ENCODE peak calls at places on chromosomes 4 and X, in six cellular contexts. Q is neural progenitor cell, N is GM23338, S is HCT116, W is PC-3, C is SK-N-SH. O is an unnamed sample.

GRCh38 chr4:96638132-96638531 is 798.2 kb downstream of the PDHA2 start:
- DNase-seq in Q (no peak), N (no peak), S (no peak), W (no peak), C (no peak), O (peak)

GRCh38 chr4:54225671-54226398 is 3.3 kb upstream of the PDGFRA start:
- DNase-seq in Q (peak), N (peak), S (no peak), W (peak), C (no peak), O (peak)

GRCh38 chrX:17476411-17476810 is 101.4 kb downstream of the NHS start:
- DNase-seq in Q (no peak), N (no peak), S (no peak), W (no peak), C (no peak), O (no peak)

GRCh38 chr4:7021930-7022658 is 21.1 kb upstream of the TADA2B start:
- DNase-seq in Q (no peak), N (no peak), S (no peak), W (peak), C (no peak), O (peak)

GRCh38 chrX:74248889-74249288 is 55.1 kb upstream of the ZCCHC13 start:
- DNase-seq in Q (peak), N (peak), S (no peak), W (no peak), C (no peak), O (peak)

GRCh38 chrX:41922125-41922521 is 1.2 kb downstream of the CASK start:
- DNase-seq in Q (peak), N (no peak), S (no peak), W (peak), C (peak), O (no peak)

GRCh38 chr4:145097331-145097820 is 620 bp downstream of the ANAPC10 start:
- DNase-seq in Q (peak), N (no peak), S (no peak), W (peak), C (no peak), O (no peak)

GRCh38 chr4:5900844-5901243 is 8.0 kb upstream of the CRMP1 start:
- DNase-seq in Q (no peak), N (no peak), S (no peak), W (no peak), C (no peak), O (no peak)

GRCh38 chr4:189511581-189511980 is 429.1 kb upstream of the FRG1 start:
- DNase-seq in Q (no peak), N (no peak), S (no peak), W (no peak), C (no peak), O (no peak)

GRCh38 chr4:39025552-39026085 is 6.6 kb downstream of the TMEM156 start:
- DNase-seq in Q (no peak), N (no peak), S (no peak), W (no peak), C (no peak), O (no peak)

GRCh38 chr4:13750594-13750993 is 123.1 kb upstream of the BOD1L1 start:
- DNase-seq in Q (no peak), N (no peak), S (no peak), W (peak), C (no peak), O (peak)

GRCh38 chr4:4320951-4321714 is 31.1 kb downstream of the ZBTB49 start:
- DNase-seq in Q (no peak), N (no peak), S (no peak), W (no peak), C (no peak), O (no peak)

GRCh38 chr4:98516042-98516440 is 142.4 kb downstream of the TSPAN5 start:
- DNase-seq in Q (no peak), N (no peak), S (peak), W (peak), C (no peak), O (peak)

GRCh38 chr4:2630556-2631273 is 94.3 kb downstream of the FAM193A start:
- DNase-seq in Q (no peak), N (peak), S (peak), W (no peak), C (no peak), O (no peak)

GRCh38 chr4:112145820-112146813 is 863 bp downstream of the FAM241A start:
- DNase-seq in Q (peak), N (peak), S (no peak), W (peak), C (peak), O (peak)

GRCh38 chr4:6198278-6198677 is 2.1 kb downstream of the JAKMIP1 start:
- DNase-seq in Q (no peak), N (no peak), S (no peak), W (no peak), C (no peak), O (no peak)

GRCh38 chrX:88425739-88426138 is 321.3 kb upstream of the CPXCR1 start:
- DNase-seq in Q (no peak), N (peak), S (no peak), W (peak), C (no peak), O (peak)

GRCh38 chrX:98405376-98405775 is 1521.7 kb downstream of the RPA4 start:
- DNase-seq in Q (no peak), N (no peak), S (no peak), W (peak), C (no peak), O (no peak)
- TF ChIP-seq EZH2phosphoT487 in Q (no peak), N (no peak), S (no peak), W (no peak), C (no peak), O (no peak)

DNA sequence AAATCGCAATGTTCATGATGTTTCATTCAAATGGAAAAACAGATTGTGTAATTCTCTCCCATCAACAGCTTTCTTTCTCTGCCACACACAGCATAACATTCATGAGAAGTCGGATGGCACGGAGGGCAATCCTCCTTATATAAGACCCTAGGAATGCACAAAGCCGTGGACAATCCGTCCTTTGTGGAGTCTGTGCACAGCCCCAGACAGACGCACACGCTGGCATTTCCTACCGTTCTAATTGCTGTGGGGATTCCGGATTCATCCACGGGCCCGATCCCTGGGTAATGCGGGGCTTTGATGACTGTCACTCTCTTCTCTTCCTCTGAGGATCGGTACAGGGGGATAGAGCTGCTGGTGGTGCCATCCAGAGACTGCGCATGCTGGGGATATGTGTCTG is 121.9 kb upstream of the PDLIM3 start:
- DNase-seq in Q (peak), N (no peak), S (no peak), W (no peak), C (no peak), O (no peak)
- H2AFZ ChIP-seq in Q (no peak), N (no peak), S (no peak), W (no peak), C (no peak), O (no peak)

DNA sequence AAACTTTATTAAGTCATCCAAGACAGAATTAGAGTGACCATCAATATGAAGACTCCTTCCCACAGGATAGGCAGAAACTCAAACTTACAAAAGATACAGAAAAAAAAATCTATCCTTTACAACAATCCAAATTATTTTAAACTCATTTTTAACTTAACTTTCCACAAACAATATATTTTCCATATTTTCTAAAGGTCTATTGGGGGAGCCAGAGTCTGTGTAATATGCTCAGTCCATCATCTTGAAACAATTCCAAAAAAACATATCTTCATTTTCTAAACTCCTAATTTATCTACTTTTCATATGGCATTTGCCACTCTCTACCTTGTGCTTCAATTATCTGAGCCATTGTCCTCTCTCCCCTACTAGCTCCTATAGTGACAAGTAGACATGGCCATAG is 378.1 kb downstream of the PDGFC start:
- DNase-seq in Q (no peak), N (no peak), S (no peak), W (no peak), C (no peak), O (no peak)
- TF ChIP-seq CTCF in Q (no peak), N (no peak), S (no peak), W (no peak), C (peak), O (peak)

GRCh38 chrX:126237524-126237923 is 71.4 kb upstream of the DCAF12L2 start:
- DNase-seq in Q (no peak), N (no peak), S (no peak), W (no peak), C (no peak), O (no peak)

GRCh38 chrX:126238220-126238619 is 72.1 kb upstream of the DCAF12L2 start:
- DNase-seq in Q (no peak), N (no peak), S (no peak), W (no peak), C (no peak), O (no peak)
- TF ChIP-seq EZH2phosphoT487 in Q (no peak), N (no peak), S (no peak), W (no peak), C (no peak), O (no peak)

GRCh38 chrX:150365051-150365952 is 2.2 kb downstream of the MAMLD1 start:
- DNase-seq in Q (peak), N (peak), S (peak), W (peak), C (peak), O (peak)

GRCh38 chrX:150361777-150362351 is 1.3 kb upstream of the MAMLD1 start:
- DNase-seq in Q (peak), N (peak), S (no peak), W (peak), C (peak), O (peak)

GRCh38 chrX:150364347-150365050 is 1.4 kb downstream of the MAMLD1 start:
- DNase-seq in Q (peak), N (peak), S (no peak), W (peak), C (peak), O (peak)

GRCh38 chrX:150362599-150363481 is at the start of gene MAMLD1:
- DNase-seq in Q (peak), N (peak), S (peak), W (peak), C (peak), O (peak)

GRCh38 chrX:150363561-150364346 is 637 bp downstream of the MAMLD1 start:
- DNase-seq in Q (peak), N (peak), S (no peak), W (peak), C (peak), O (peak)
- H2AFZ ChIP-seq in Q (peak), N (no peak), S (no peak), W (peak), C (peak), O (no peak)

DNA sequence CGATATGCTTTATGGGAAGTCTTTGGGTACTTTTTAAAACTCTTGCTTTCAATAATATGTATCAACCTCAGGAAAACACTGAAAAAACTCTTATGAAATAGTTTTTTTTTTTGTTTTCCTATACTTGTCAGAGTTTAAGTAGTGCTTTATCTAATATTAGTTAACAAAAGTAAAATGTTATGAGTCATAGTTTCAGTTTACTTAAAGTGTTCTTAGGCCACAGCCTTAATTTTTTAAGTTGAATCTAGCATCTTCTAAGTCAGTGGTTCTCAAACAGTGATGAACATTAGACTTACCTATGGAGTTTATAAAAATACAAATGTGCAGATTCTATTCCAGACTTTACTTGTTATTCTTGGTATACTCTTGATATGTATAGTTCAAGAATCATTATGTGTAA is 26.3 kb upstream of the ADGRL3 start:
- DNase-seq in Q (no peak), N (no peak), S (no peak), W (peak), C (no peak), O (no peak)
- TF ChIP-seq CTCF in Q (no peak), N (no peak), S (no peak), W (no peak), C (no peak), O (no peak)

GRCh38 chr4:40289366-40290188 is 45.6 kb upstream of the CHRNA9 start:
- DNase-seq in Q (no peak), N (no peak), S (no peak), W (no peak), C (no peak), O (no peak)
- TF ChIP-seq EZH2phosphoT487 in Q (no peak), N (no peak), S (no peak), W (no peak), C (no peak), O (no peak)

GRCh38 chr4:183400035-183400434 is 44.4 kb upstream of the CDKN2AIP start:
- DNase-seq in Q (no peak), N (no peak), S (no peak), W (no peak), C (no peak), O (no peak)

GRCh38 chr4:183399616-183400015 is 44.8 kb upstream of the CDKN2AIP start:
- DNase-seq in Q (no peak), N (no peak), S (no peak), W (no peak), C (no peak), O (no peak)

GRCh38 chr4:183398298-183399129 is 45.9 kb upstream of the CDKN2AIP start:
- DNase-seq in Q (peak), N (peak), S (no peak), W (peak), C (peak), O (peak)

GRCh38 chr4:183397741-183398297 is 46.6 kb upstream of the CDKN2AIP start:
- DNase-seq in Q (no peak), N (no peak), S (no peak), W (no peak), C (no peak), O (no peak)

GRCh38 chr4:183399166-183399565 is 45.3 kb upstream of the CDKN2AIP start:
- DNase-seq in Q (no peak), N (peak), S (no peak), W (no peak), C (peak), O (no peak)
- H2AFZ ChIP-seq in Q (peak), N (peak), S (no peak), W (peak), C (peak), O (peak)

GRCh38 chr4:89314291-89314690 is 6.7 kb upstream of the GPRIN3 start:
- DNase-seq in Q (no peak), N (no peak), S (no peak), W (no peak), C (no peak), O (no peak)
- TF ChIP-seq CTCF in Q (no peak), N (no peak), S (no peak), W (no peak), C (no peak), O (no peak)

GRCh38 chrX:71667328-71668247 is at the start of gene LOC101059915:
- DNase-seq in Q (no peak), N (no peak), S (no peak), W (no peak), C (no peak), O (no peak)

GRCh38 chrX:71669492-71669891 is 2.1 kb downstream of the LOC101059915 start:
- DNase-seq in Q (no peak), N (no peak), S (no peak), W (no peak), C (no peak), O (no peak)

GRCh38 chrX:71671938-71672337 is 4.6 kb downstream of the LOC101059915 start:
- DNase-seq in Q (no peak), N (no peak), S (no peak), W (no peak), C (no peak), O (no peak)

GRCh38 chrX:71668248-71668595 is 876 bp downstream of the LOC101059915 start:
- DNase-seq in Q (no peak), N (no peak), S (no peak), W (no peak), C (no peak), O (no peak)

GRCh38 chrX:71671043-71671829 is 3.9 kb downstream of the LOC101059915 start:
- DNase-seq in Q (no peak), N (no peak), S (no peak), W (peak), C (no peak), O (no peak)
- TF ChIP-seq EZH2phosphoT487 in Q (no peak), N (no peak), S (no peak), W (no peak), C (no peak), O (no peak)

O was measured in hepatocyte.